ENCODE peak calls at places on chromosomes 16 and 17, in four cellular contexts. P is effector memory CD4-positive, alpha-beta T cell; Y is CD8-positive, alpha-beta memory T cell; J is cardiac muscle cell. C is an unnamed sample.

GRCh38 chr16:68374251-68374805 is 63.5 kb downstream of the PRMT7 start:
- DNase-seq in P (no peak), Y (no peak), J (no peak), C (no peak)

GRCh38 chr16:23016372-23016771 is 132.9 kb downstream of the USP31 start:
- DNase-seq in P (no peak), Y (no peak), J (no peak), C (no peak)

GRCh38 chr16:68737046-68737729 is at the start of gene CDH1:
- DNase-seq in P (no peak), Y (no peak), J (no peak), C (no peak)

GRCh38 chr17:75665981-75666380 is 973 bp downstream of the RECQL5 start:
- DNase-seq in P (no peak), Y (no peak), J (no peak), C (no peak)

GRCh38 chr17:1060991-1061390 is 64.1 kb downstream of the TIMM22 start:
- DNase-seq in P (no peak), Y (no peak), J (peak), C (peak)

GRCh38 chr17:3004150-3004801 is 59.1 kb downstream of the OR1D5 start:
- DNase-seq in P (no peak), Y (peak), J (peak), C (peak)

GRCh38 chr16:21946889-21947635 is 6.1 kb upstream of the UQCRC2 start:
- DNase-seq in P (no peak), Y (no peak), J (no peak), C (no peak)

GRCh38 chr17:39938140-39938869 is 10.8 kb downstream of the LRRC3C start:
- DNase-seq in P (no peak), Y (no peak), J (no peak), C (no peak)

GRCh38 chr17:20098314-20098713 is 89.2 kb downstream of the SPECC1 start:
- DNase-seq in P (no peak), Y (no peak), J (no peak), C (no peak)

GRCh38 chr17:48160177-48160967 is 52.8 kb downstream of the SNX11 start:
- DNase-seq in P (no peak), Y (no peak), J (no peak), C (no peak)

GRCh38 chr17:56891751-56892150 is 22.1 kb downstream of the TRIM25 start:
- DNase-seq in P (peak), Y (peak), J (peak), C (no peak)

GRCh38 chr16:21116148-21116693 is 34.4 kb downstream of the DNAH3 start:
- DNase-seq in P (no peak), Y (no peak), J (peak), C (no peak)

GRCh38 chr16:67404740-67405226 is 11.5 kb upstream of the TPPP3 start:
- DNase-seq in P (no peak), Y (no peak), J (no peak), C (no peak)

GRCh38 chr17:5699789-5700188 is 115.5 kb upstream of the NLRP1 start:
- DNase-seq in P (no peak), Y (no peak), J (no peak), C (no peak)

GRCh38 chr17:8572767-8573166 is 57.8 kb downstream of the MYH10 start:
- DNase-seq in P (no peak), Y (no peak), J (peak), C (no peak)

GRCh38 chr17:44533533-44534246 is 23.6 kb upstream of the FZD2 start:
- DNase-seq in P (peak), Y (peak), J (peak), C (no peak)

GRCh38 chr17:29162909-29163341 is 17.3 kb downstream of the MYO18A start:
- DNase-seq in P (no peak), Y (no peak), J (peak), C (no peak)

GRCh38 chr16:56995136-56995805 is 5.9 kb downstream of the NLRC5 start:
- DNase-seq in P (no peak), Y (no peak), J (no peak), C (no peak)

GRCh38 chr16:87076950-87077749 is 240.0 kb downstream of the C16orf95 start:
- DNase-seq in P (no peak), Y (no peak), J (peak), C (no peak)

GRCh38 chr17:76072149-76072858 is at the start of gene SRP68:
- DNase-seq in P (peak), Y (peak), J (peak), C (peak)

GRCh38 chr16:2213817-2214720 is 571 bp downstream of the PGP start:
- DNase-seq in P (no peak), Y (no peak), J (peak), C (no peak)

GRCh38 chr17:42422412-42422957 is 571 bp downstream of the CAVIN1 start:
- DNase-seq in P (no peak), Y (peak), J (peak), C (no peak)

GRCh38 chr17:78300962-78301820 is 58.7 kb downstream of the SOCS3 start:
- DNase-seq in P (no peak), Y (no peak), J (no peak), C (no peak)

GRCh38 chr17:4988168-4988567 is 693 bp upstream of the CAMTA2 start:
- DNase-seq in P (no peak), Y (no peak), J (peak), C (no peak)

GRCh38 chr17:2347805-2348685 is 10.7 kb downstream of the SGSM2 start:
- DNase-seq in P (no peak), Y (no peak), J (peak), C (peak)

GRCh38 chr16:14409563-14409962 is 220.5 kb downstream of the PARN start:
- DNase-seq in P (no peak), Y (no peak), J (peak), C (peak)

GRCh38 chr16:50360033-50360778 is 8.6 kb downstream of the BRD7 start:
- DNase-seq in P (no peak), Y (no peak), J (no peak), C (peak)

GRCh38 chr16:1498899-1499676 is 5.9 kb downstream of the TELO2 start:
- DNase-seq in P (no peak), Y (no peak), J (no peak), C (no peak)

GRCh38 chr17:17484451-17484899 is 7.7 kb downstream of the MED9 start:
- DNase-seq in P (no peak), Y (no peak), J (no peak), C (no peak)

GRCh38 chr17:50380369-50381259 is 7.6 kb downstream of the EME1 start:
- DNase-seq in P (no peak), Y (no peak), J (no peak), C (no peak)

GRCh38 chr17:5809056-5809455 is 224.7 kb upstream of the NLRP1 start:
- DNase-seq in P (no peak), Y (no peak), J (no peak), C (no peak)

GRCh38 chr16:53754938-53755910 is 51.3 kb downstream of the FTO start:
- DNase-seq in P (no peak), Y (no peak), J (peak), C (peak)

GRCh38 chr17:79042421-79043190 is 18.6 kb downstream of the C1QTNF1 start:
- DNase-seq in P (peak), Y (peak), J (peak), C (no peak)

GRCh38 chr16:1794221-1794871 is 841 bp upstream of the IGFALS start:
- DNase-seq in P (no peak), Y (no peak), J (no peak), C (no peak)

GRCh38 chr16:67701420-67701819 is 17.7 kb downstream of the GFOD2 start:
- DNase-seq in P (no peak), Y (no peak), J (no peak), C (no peak)

DNA sequence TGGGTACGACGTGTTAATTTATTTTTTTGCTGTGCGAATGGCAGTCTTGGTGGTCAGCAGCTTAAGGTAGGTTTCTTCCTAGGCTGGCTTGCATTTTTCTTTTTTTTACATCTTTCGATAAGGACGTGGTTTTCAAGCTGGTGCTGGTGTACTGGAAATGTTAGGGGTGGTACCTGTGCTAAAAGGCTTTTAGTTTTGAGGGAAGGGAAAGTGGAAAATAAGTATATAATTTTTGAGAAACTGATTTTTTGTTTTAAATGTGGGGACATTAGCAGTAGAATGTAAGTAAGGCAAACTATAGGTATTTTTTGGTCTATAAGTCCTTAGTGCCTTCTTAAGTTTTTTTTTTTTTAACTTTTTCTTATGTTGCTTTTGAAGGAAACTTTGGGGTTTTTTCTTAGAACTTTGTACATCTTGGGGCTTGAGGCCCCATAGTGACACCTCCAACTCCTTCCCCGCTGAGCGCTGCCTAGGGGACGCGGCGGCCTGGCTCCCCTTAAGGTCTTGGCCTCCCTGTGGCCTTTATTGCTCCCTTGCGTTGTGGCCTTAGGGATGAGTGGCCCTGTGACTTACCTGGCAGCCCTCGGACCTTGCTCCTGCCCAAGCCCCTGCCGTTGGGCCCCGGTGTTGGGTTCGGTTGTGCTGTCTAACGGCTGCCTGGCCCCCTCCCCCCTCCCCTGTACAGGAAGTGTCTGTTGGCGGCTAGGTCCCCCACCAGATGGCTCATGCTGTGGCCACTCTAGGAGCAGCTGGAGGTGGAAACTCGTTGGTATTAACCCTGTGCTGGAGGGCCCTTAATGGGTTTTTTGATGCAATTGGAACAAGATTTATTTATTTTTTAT is 88.0 kb upstream of the RPRML start:
- DNase-seq in P (peak), Y (peak), J (peak), C (peak)
- H3K4me3 ChIP-seq in P (peak), Y (peak), J (peak), C (peak)

GRCh38 chr17:16117149-16117548 is 98.2 kb downstream of the NCOR1 start:
- DNase-seq in P (no peak), Y (no peak), J (no peak), C (no peak)
- H3K4me3 ChIP-seq in P (no peak), Y (no peak), J (no peak), C (no peak)

GRCh38 chr16:73565925-73566324 is 518.0 kb upstream of the ZFHX3 start:
- DNase-seq in P (no peak), Y (no peak), J (no peak), C (no peak)

GRCh38 chr16:73572135-73572534 is 524.2 kb upstream of the ZFHX3 start:
- DNase-seq in P (no peak), Y (no peak), J (no peak), C (no peak)

GRCh38 chr16:73568769-73569168 is 520.8 kb upstream of the ZFHX3 start:
- DNase-seq in P (no peak), Y (no peak), J (no peak), C (no peak)

GRCh38 chr16:73565263-73565662 is 517.3 kb upstream of the ZFHX3 start:
- DNase-seq in P (no peak), Y (no peak), J (no peak), C (no peak)

GRCh38 chr16:73569266-73569665 is 521.3 kb upstream of the ZFHX3 start:
- DNase-seq in P (no peak), Y (no peak), J (no peak), C (no peak)
- H3K4me3 ChIP-seq in P (no peak), Y (no peak), J (no peak), C (no peak)

DNA sequence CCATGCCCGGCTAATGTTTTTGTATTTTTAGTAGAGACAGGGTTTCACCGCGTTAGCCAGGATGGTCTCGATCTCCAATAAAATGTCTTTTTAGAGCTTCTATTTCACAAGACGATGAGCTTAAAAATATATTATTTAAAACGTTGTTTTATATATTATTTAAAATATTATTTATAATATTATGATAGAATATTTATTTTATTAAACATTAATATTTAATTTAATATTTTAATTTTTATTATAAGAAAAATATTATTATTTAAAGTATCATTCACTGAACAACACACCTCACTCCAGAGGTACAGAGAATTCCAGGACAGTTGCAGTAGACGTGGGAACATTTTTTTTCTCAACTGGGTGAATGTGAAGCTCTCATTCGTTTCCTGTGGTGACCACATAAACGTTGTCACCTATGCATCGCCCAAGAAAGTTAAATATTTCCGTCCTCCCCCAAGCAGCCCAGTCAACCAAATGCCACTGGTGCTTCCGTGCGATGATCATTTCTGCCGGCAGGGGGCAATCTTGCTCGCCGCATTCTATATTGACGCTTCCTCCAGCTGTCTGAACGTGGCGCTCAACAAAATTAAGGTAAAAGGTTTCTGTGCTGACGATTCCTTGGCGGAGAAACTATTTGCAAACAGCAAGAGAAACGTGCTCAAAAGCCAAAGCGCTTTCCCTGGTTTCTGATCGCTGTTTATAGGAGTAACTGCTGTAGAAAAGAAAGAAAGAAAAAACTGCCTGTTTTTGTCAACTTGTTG is 41.7 kb upstream of the PRSS54 start:
- DNase-seq in P (peak), Y (peak), J (peak), C (peak)
- H3K4me3 ChIP-seq in P (no peak), Y (no peak), J (no peak), C (peak)

GRCh38 chr16:88810166-88810867 is 1.4 kb downstream of the APRT start:
- DNase-seq in P (no peak), Y (no peak), J (no peak), C (no peak)
- H3K4me3 ChIP-seq in P (peak), Y (peak), J (peak), C (peak)